ENCODE peak calls at places on chromosomes 7 and 10, in five cellular contexts. H, X, N, E and A are unnamed samples.

GRCh38 chr7:158020706-158021095 is 566.9 kb downstream of the PTPRN2 start:
- DNase-seq in X (no peak), H (no peak), E (no peak), N (no peak), A (no peak)

GRCh38 chr10:49377256-49377655 is 18.6 kb downstream of the DRGX start:
- DNase-seq in X (no peak), N (no peak), H (no peak), E (no peak), A (no peak)

GRCh38 chr10:114684085-114684821 is 26.2 kb upstream of the ABLIM1 start:
- DNase-seq in H (no peak), N (no peak), X (no peak), E (no peak), A (no peak)

GRCh38 chr7:99837649-99838361 is 10.0 kb downstream of the CYP3A43 start:
- DNase-seq in H (no peak), E (peak; percentile 32), X (no peak), N (peak; percentile 36), A (no peak)

GRCh38 chr10:9302142-9302746 is 1247.8 kb downstream of the GATA3 start:
- DNase-seq in E (peak; percentile 52), H (no peak), X (no peak), N (no peak), A (peak; percentile 23)

GRCh38 chr10:7428673-7429350 is 18.0 kb upstream of the SFMBT2 start:
- DNase-seq in H (no peak), E (no peak), N (no peak), X (no peak), A (no peak)

GRCh38 chr10:128178319-128178937 is 52.2 kb upstream of the MKI67 start:
- DNase-seq in H (peak; percentile 78), N (no peak), X (peak; percentile 39), E (peak; percentile 54), A (peak; percentile 41)

GRCh38 chr7:97107192-97107800 is 10.2 kb upstream of the SDHAF3 start:
- DNase-seq in E (no peak), X (no peak), H (no peak), N (no peak), A (no peak)

GRCh38 chr10:48447356-48448215 is 141.1 kb downstream of the MAPK8 start:
- DNase-seq in E (no peak), N (no peak), X (no peak), H (no peak), A (no peak)

GRCh38 chr7:19464241-19464640 is 244.6 kb downstream of the POLR1F start:
- DNase-seq in N (no peak), E (no peak), X (no peak), H (no peak), A (no peak)

GRCh38 chr10:124416733-124417132 is 2.0 kb downstream of the OAT start:
- DNase-seq in H (no peak), N (no peak), E (no peak), X (no peak), A (no peak)

GRCh38 chr7:99910976-99911375 is 8.4 kb downstream of the TRIM4 start:
- DNase-seq in N (no peak), E (no peak), X (no peak), H (no peak), A (no peak)

GRCh38 chr10:103455235-103455634 is 3.1 kb upstream of the CALHM2 start:
- DNase-seq in N (no peak), X (no peak), E (no peak), H (no peak), A (no peak)

GRCh38 chr10:103456074-103456660 is 2.5 kb downstream of the CALHM1 start:
- DNase-seq in E (no peak), N (no peak), H (no peak), X (no peak), A (no peak)

GRCh38 chr10:103457896-103458583 is 660 bp downstream of the CALHM1 start:
- DNase-seq in H (no peak), X (no peak), N (no peak), E (no peak), A (no peak)

GRCh38 chr10:103457176-103457712 is 1.5 kb downstream of the CALHM1 start:
- DNase-seq in X (no peak), E (no peak), H (no peak), N (no peak), A (no peak)

GRCh38 chr10:103458720-103459119 is at the start of gene CALHM1:
- DNase-seq in X (no peak), N (no peak), H (peak; percentile 65), E (peak; percentile 60), A (no peak)
- TF ChIP-seq MAX in X (no peak), N (no peak), H (no peak), E (no peak), A (no peak)

DNA sequence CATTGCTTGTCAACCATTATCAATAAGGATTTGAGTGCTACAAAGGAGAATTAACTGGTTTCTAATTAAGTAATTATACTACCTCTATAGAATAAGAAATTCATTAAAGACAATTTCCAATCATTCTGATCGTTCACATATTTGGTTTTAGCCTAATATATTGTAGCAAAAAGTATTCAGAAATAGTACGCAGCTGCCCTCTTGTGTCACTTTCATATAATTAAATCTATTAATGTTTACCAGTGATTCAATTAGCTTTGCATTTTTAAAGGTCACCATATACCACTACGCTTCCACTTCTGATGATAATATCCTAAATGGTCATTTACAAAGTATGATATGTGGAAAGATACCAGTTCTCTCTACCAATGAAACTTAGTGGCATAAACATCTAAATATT is 128.3 kb downstream of the NEBL start:
- DNase-seq in E (peak; percentile 1), N (no peak), H (no peak), X (no peak), A (no peak)
- TF ChIP-seq MAX in E (no peak), N (no peak), H (no peak), X (no peak), A (no peak)

GRCh38 chr7:126856691-126857291 is 395.9 kb downstream of the GRM8 start:
- DNase-seq in E (peak; percentile 27), X (no peak), N (no peak), H (no peak), A (peak; percentile 8)
- TF ChIP-seq MAX in E (no peak), X (no peak), N (no peak), H (no peak), A (no peak)

DNA sequence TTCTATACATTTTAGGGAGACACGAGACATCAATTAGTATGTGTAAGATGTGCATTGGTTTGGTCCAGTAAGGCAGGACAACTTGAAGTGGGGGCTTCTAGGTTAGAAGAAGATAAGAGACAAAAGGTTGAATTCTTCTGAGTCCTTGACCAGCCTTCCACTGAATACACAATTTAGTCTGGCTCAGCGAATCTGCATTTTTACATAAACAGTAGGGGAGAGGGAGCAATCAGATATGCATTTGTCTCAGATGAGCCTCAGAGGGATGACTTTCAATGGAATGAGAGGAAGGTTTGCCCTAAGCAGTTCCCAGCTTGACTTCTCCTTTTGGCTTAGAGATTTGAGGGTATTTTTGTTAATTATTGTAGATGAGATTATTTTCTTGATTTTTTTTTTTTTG is 20.0 kb upstream of the C10orf90 start:
- DNase-seq in X (peak; percentile 7), N (no peak), E (no peak), H (no peak), A (no peak)
- TF ChIP-seq MAX in X (no peak), N (no peak), E (no peak), H (no peak), A (no peak)

GRCh38 chr7:113891031-113891350 is 27.8 kb downstream of the PPP1R3A start:
- DNase-seq in N (no peak), H (no peak), X (no peak), E (no peak), A (no peak)

GRCh38 chr7:113891828-113892227 is 27.0 kb downstream of the PPP1R3A start:
- DNase-seq in H (no peak), X (no peak), E (no peak), N (no peak), A (no peak)

GRCh38 chr7:113892818-113893217 is 26.0 kb downstream of the PPP1R3A start:
- DNase-seq in X (no peak), N (no peak), E (no peak), H (no peak), A (no peak)

DNA sequence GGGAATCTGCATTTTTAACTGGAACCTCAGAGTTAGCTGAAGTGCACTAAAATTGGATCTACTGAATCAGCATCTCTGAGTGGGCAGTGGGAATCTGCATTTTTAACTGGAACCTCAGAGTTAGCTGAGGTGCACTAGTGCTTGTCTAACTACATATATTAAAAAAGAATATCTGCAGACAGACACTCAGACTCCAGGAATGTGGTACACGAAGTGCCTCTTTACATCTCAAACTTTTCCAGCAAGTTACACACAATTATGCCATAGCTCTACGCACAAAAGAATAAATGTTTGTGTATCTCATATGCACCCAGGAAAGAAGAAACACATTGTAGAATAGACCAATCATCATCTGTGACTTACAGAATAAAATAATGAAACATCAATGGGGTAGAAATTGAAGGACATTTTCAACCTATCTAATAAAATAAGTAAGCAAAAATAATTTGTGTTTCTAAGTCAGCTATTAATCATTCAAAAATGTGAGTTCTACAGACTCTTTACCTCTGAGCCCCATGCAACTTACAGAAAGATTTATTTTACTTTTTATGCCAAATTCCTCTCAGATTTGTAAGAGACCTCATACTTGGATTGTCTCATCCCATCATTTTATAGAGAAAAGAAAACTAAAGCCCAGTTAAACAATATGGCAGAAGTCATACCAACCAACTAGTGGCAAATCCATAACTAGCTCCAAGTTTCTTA is 28.3 kb downstream of the PPP1R3A start:
- DNase-seq in N (no peak), E (no peak), X (no peak), H (no peak), A (no peak)
- TF ChIP-seq MAX in N (no peak), E (no peak), X (no peak), H (no peak), A (no peak)

GRCh38 chr10:11555556-11555955 is 55.9 kb downstream of the USP6NL start:
- DNase-seq in X (no peak), N (no peak), E (no peak), H (no peak), A (no peak)

GRCh38 chr10:11553773-11554381 is 57.6 kb downstream of the USP6NL start:
- DNase-seq in N (peak; percentile 87), X (no peak), H (no peak), E (no peak), A (no peak)

GRCh38 chr10:11560076-11560709 is 51.3 kb downstream of the USP6NL start:
- DNase-seq in E (peak; percentile 67), N (peak; percentile 35), H (no peak), X (no peak), A (no peak)

GRCh38 chr10:11557513-11557912 is 53.9 kb downstream of the USP6NL start:
- DNase-seq in X (no peak), E (no peak), N (no peak), H (no peak), A (no peak)

DNA sequence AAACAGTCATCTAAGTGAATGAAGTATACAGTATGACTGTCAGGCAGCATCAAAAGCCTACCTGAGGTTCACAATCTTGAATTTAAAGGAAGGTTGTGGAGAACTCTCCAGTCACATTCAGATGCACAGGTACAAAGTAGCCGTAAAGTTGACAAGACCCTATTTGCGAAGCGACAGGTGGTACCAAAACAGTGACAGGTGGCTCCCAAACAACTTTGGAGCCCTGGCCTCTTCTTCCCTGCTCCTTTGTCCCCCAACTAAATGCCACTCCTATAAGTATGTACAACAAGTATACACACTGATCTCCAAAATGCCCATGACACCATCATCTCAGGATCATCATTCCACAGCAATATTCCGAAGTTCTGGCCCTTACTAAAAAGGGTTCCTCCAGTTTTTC is 53.5 kb downstream of the USP6NL start:
- DNase-seq in X (no peak), N (no peak), E (no peak), H (no peak), A (no peak)
- TF ChIP-seq MAX in X (no peak), N (no peak), E (no peak), H (no peak), A (no peak)